ENCODE peak calls at places on chromosomes 6 and 20, in seven cellular contexts. One of them, this sample, is unnamed.

GRCh38 chr6:22433745-22434144 is 135.6 kb upstream of the HDGFL1 start:
- DNase-seq in CD8-positive, alpha-beta memory T cell: no peak
- DNase-seq in upper lobe of right lung: no peak
- DNase-seq in keratinocyte: no peak
- DNase-seq in psoas muscle: no peak
- DNase-seq in lower lobe of right lung: no peak
- DNase-seq in esophagus squamous epithelium: no peak
- DNase-seq in this sample: no peak

GRCh38 chr6:27669798-27670301 is 196.9 kb upstream of the ZNF184 start:
- DNase-seq in CD8-positive, alpha-beta memory T cell: no peak
- DNase-seq in upper lobe of right lung: no peak
- DNase-seq in keratinocyte: no peak
- DNase-seq in psoas muscle: no peak
- DNase-seq in lower lobe of right lung: no peak
- DNase-seq in esophagus squamous epithelium: no peak
- DNase-seq in this sample: no peak

GRCh38 chr6:136280032-136280609 is 9.5 kb downstream of the BCLAF1 start:
- DNase-seq in CD8-positive, alpha-beta memory T cell: no peak
- DNase-seq in upper lobe of right lung: no peak
- DNase-seq in keratinocyte: no peak
- DNase-seq in psoas muscle: no peak
- DNase-seq in lower lobe of right lung: no peak
- DNase-seq in esophagus squamous epithelium: no peak
- DNase-seq in this sample: no peak

GRCh38 chr6:153167026-153167891 is 36.2 kb upstream of the RGS17 start:
- DNase-seq in CD8-positive, alpha-beta memory T cell: no peak
- DNase-seq in upper lobe of right lung: no peak
- DNase-seq in keratinocyte: peak; percentile 36
- DNase-seq in psoas muscle: no peak
- DNase-seq in lower lobe of right lung: no peak
- DNase-seq in esophagus squamous epithelium: no peak
- DNase-seq in this sample: no peak

GRCh38 chr6:33840064-33840926 is 36.5 kb upstream of the MLN start:
- DNase-seq in CD8-positive, alpha-beta memory T cell: no peak
- DNase-seq in upper lobe of right lung: no peak
- DNase-seq in keratinocyte: peak; percentile 98
- DNase-seq in psoas muscle: no peak
- DNase-seq in lower lobe of right lung: no peak
- DNase-seq in esophagus squamous epithelium: no peak
- DNase-seq in this sample: peak; percentile 61

GRCh38 chr6:146785001-146785585 is 186.3 kb downstream of the ADGB start:
- DNase-seq in CD8-positive, alpha-beta memory T cell: peak; percentile 31
- DNase-seq in upper lobe of right lung: no peak
- DNase-seq in keratinocyte: no peak
- DNase-seq in psoas muscle: no peak
- DNase-seq in lower lobe of right lung: no peak
- DNase-seq in esophagus squamous epithelium: no peak
- DNase-seq in this sample: no peak

GRCh38 chr20:14672066-14672465 is 334.7 kb upstream of the FLRT3 start:
- DNase-seq in CD8-positive, alpha-beta memory T cell: no peak
- DNase-seq in upper lobe of right lung: no peak
- DNase-seq in keratinocyte: no peak
- DNase-seq in psoas muscle: no peak
- DNase-seq in lower lobe of right lung: no peak
- DNase-seq in esophagus squamous epithelium: no peak
- DNase-seq in this sample: no peak

GRCh38 chr6:134176283-134176975 is 124.0 kb upstream of the SLC2A12 start:
- DNase-seq in CD8-positive, alpha-beta memory T cell: no peak
- DNase-seq in upper lobe of right lung: peak; percentile 83
- DNase-seq in keratinocyte: no peak
- DNase-seq in psoas muscle: peak; percentile 85
- DNase-seq in lower lobe of right lung: peak; percentile 75
- DNase-seq in esophagus squamous epithelium: no peak
- DNase-seq in this sample: peak; percentile 70

GRCh38 chr6:111727041-111727440 is 121.4 kb upstream of the TRAF3IP2 start:
- DNase-seq in CD8-positive, alpha-beta memory T cell: no peak
- DNase-seq in upper lobe of right lung: no peak
- DNase-seq in keratinocyte: no peak
- DNase-seq in psoas muscle: no peak
- DNase-seq in lower lobe of right lung: no peak
- DNase-seq in esophagus squamous epithelium: no peak
- DNase-seq in this sample: no peak
- H3K27ac ChIP-seq in CD8-positive, alpha-beta memory T cell: no peak overlapping the region
- H3K27ac ChIP-seq in upper lobe of right lung: no peak overlapping the region
- H3K27ac ChIP-seq in keratinocyte: no peak overlapping the region
- H3K27ac ChIP-seq in psoas muscle: no peak overlapping the region
- H3K27ac ChIP-seq in lower lobe of right lung: no peak overlapping the region
- H3K27ac ChIP-seq in esophagus squamous epithelium: no peak overlapping the region
- H3K27ac ChIP-seq in this sample: no peak overlapping the region

GRCh38 chr6:81572020-81572419 is 180.5 kb downstream of the TENT5A start:
- DNase-seq in CD8-positive, alpha-beta memory T cell: no peak
- DNase-seq in upper lobe of right lung: no peak
- DNase-seq in keratinocyte: no peak
- DNase-seq in psoas muscle: no peak
- DNase-seq in lower lobe of right lung: no peak
- DNase-seq in esophagus squamous epithelium: no peak
- DNase-seq in this sample: no peak
- H3K27ac ChIP-seq in CD8-positive, alpha-beta memory T cell: no peak overlapping the region
- H3K27ac ChIP-seq in upper lobe of right lung: no peak overlapping the region
- H3K27ac ChIP-seq in keratinocyte: no peak overlapping the region
- H3K27ac ChIP-seq in psoas muscle: no peak overlapping the region
- H3K27ac ChIP-seq in lower lobe of right lung: no peak overlapping the region
- H3K27ac ChIP-seq in esophagus squamous epithelium: no peak overlapping the region
- H3K27ac ChIP-seq in this sample: no peak overlapping the region

GRCh38 chr6:83976871-83977270 is 56.7 kb upstream of the MRAP2 start:
- DNase-seq in CD8-positive, alpha-beta memory T cell: no peak
- DNase-seq in upper lobe of right lung: no peak
- DNase-seq in keratinocyte: no peak
- DNase-seq in psoas muscle: no peak
- DNase-seq in lower lobe of right lung: no peak
- DNase-seq in esophagus squamous epithelium: no peak
- DNase-seq in this sample: no peak

GRCh38 chr6:83970582-83970981 is 63.0 kb upstream of the MRAP2 start:
- DNase-seq in CD8-positive, alpha-beta memory T cell: no peak
- DNase-seq in upper lobe of right lung: no peak
- DNase-seq in keratinocyte: no peak
- DNase-seq in psoas muscle: no peak
- DNase-seq in lower lobe of right lung: no peak
- DNase-seq in esophagus squamous epithelium: no peak
- DNase-seq in this sample: no peak

GRCh38 chr6:83978324-83978734 is 55.2 kb upstream of the MRAP2 start:
- DNase-seq in CD8-positive, alpha-beta memory T cell: no peak
- DNase-seq in upper lobe of right lung: no peak
- DNase-seq in keratinocyte: no peak
- DNase-seq in psoas muscle: no peak
- DNase-seq in lower lobe of right lung: no peak
- DNase-seq in esophagus squamous epithelium: no peak
- DNase-seq in this sample: no peak

GRCh38 chr6:83976037-83976755 is 57.4 kb upstream of the MRAP2 start:
- DNase-seq in CD8-positive, alpha-beta memory T cell: no peak
- DNase-seq in upper lobe of right lung: no peak
- DNase-seq in keratinocyte: no peak
- DNase-seq in psoas muscle: no peak
- DNase-seq in lower lobe of right lung: no peak
- DNase-seq in esophagus squamous epithelium: no peak
- DNase-seq in this sample: no peak

GRCh38 chr6:83974409-83975050 is 59.0 kb upstream of the MRAP2 start:
- DNase-seq in CD8-positive, alpha-beta memory T cell: no peak
- DNase-seq in upper lobe of right lung: no peak
- DNase-seq in keratinocyte: no peak
- DNase-seq in psoas muscle: no peak
- DNase-seq in lower lobe of right lung: no peak
- DNase-seq in esophagus squamous epithelium: no peak
- DNase-seq in this sample: no peak
- H3K27ac ChIP-seq in CD8-positive, alpha-beta memory T cell: peak overlapping the region; percentile 49
- H3K27ac ChIP-seq in upper lobe of right lung: no peak overlapping the region
- H3K27ac ChIP-seq in keratinocyte: no peak overlapping the region
- H3K27ac ChIP-seq in psoas muscle: no peak overlapping the region
- H3K27ac ChIP-seq in lower lobe of right lung: no peak overlapping the region
- H3K27ac ChIP-seq in esophagus squamous epithelium: no peak overlapping the region
- H3K27ac ChIP-seq in this sample: no peak overlapping the region

GRCh38 chr20:58895099-58895795 is 42.7 kb downstream of the GNAS start:
- DNase-seq in CD8-positive, alpha-beta memory T cell: no peak
- DNase-seq in upper lobe of right lung: no peak
- DNase-seq in keratinocyte: no peak
- DNase-seq in psoas muscle: no peak
- DNase-seq in lower lobe of right lung: no peak
- DNase-seq in esophagus squamous epithelium: no peak
- DNase-seq in this sample: no peak

GRCh38 chr20:58892932-58893224 is 40.4 kb downstream of the GNAS start:
- DNase-seq in CD8-positive, alpha-beta memory T cell: no peak
- DNase-seq in upper lobe of right lung: no peak
- DNase-seq in keratinocyte: no peak
- DNase-seq in psoas muscle: no peak
- DNase-seq in lower lobe of right lung: no peak
- DNase-seq in esophagus squamous epithelium: no peak
- DNase-seq in this sample: no peak

GRCh38 chr20:58895796-58896180 is 43.3 kb downstream of the GNAS start:
- DNase-seq in CD8-positive, alpha-beta memory T cell: no peak
- DNase-seq in upper lobe of right lung: no peak
- DNase-seq in keratinocyte: no peak
- DNase-seq in psoas muscle: peak; percentile 64
- DNase-seq in lower lobe of right lung: no peak
- DNase-seq in esophagus squamous epithelium: no peak
- DNase-seq in this sample: no peak

GRCh38 chr20:58893355-58894151 is 41.0 kb downstream of the GNAS start:
- DNase-seq in CD8-positive, alpha-beta memory T cell: no peak
- DNase-seq in upper lobe of right lung: no peak
- DNase-seq in keratinocyte: no peak
- DNase-seq in psoas muscle: no peak
- DNase-seq in lower lobe of right lung: no peak
- DNase-seq in esophagus squamous epithelium: no peak
- DNase-seq in this sample: no peak

DNA sequence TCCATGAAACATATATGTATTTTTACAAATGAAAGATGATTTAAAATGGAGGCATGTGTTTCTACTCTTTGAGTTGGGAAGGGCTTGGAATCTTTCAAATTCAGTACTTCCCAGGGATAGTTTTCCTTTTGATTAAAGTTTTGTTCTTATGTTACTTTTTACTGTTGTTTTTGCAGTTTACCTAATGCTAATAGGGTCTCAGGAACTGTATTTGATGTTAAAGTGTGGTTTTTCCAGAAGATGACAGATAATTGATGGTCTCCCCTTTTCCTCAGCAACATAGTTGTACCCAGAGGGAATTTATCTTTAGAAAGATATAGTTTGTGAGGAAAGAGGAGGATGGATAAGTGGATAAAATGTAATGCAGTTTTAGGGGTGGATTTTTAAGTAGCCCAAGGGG is 42.1 kb downstream of the GNAS start:
- DNase-seq in CD8-positive, alpha-beta memory T cell: no peak
- DNase-seq in upper lobe of right lung: no peak
- DNase-seq in keratinocyte: no peak
- DNase-seq in psoas muscle: no peak
- DNase-seq in lower lobe of right lung: no peak
- DNase-seq in esophagus squamous epithelium: no peak
- DNase-seq in this sample: no peak
- H3K27ac ChIP-seq in CD8-positive, alpha-beta memory T cell: no peak overlapping the region
- H3K27ac ChIP-seq in upper lobe of right lung: peak overlapping the region; percentile 26
- H3K27ac ChIP-seq in keratinocyte: peak overlapping the region; percentile 39
- H3K27ac ChIP-seq in psoas muscle: no peak overlapping the region
- H3K27ac ChIP-seq in lower lobe of right lung: no peak overlapping the region
- H3K27ac ChIP-seq in esophagus squamous epithelium: peak overlapping the region; percentile 48
- H3K27ac ChIP-seq in this sample: peak overlapping the region; percentile 99

DNA sequence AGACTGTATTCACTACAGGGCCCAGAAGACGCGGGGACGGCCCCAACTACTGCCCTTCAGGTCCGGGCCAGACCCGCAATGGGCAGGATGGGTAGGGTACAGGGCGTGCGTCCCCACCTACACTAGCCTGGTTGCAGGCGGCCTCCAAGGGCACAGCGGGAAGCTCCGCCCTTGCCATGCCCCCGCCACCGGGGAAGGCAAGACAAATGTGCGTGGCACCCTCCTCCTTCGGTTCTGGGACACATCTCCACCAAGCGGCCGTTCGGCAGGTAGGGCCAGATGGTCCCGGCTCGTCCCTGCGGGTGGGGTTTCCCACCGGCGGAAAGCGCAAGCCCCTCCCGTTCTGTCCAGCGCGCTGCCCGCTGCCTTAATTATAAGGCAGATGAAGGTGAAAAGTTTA is 5.6 kb downstream of the NXT1 start:
- DNase-seq in CD8-positive, alpha-beta memory T cell: no peak
- DNase-seq in upper lobe of right lung: no peak
- DNase-seq in keratinocyte: no peak
- DNase-seq in psoas muscle: no peak
- DNase-seq in lower lobe of right lung: no peak
- DNase-seq in esophagus squamous epithelium: no peak
- DNase-seq in this sample: no peak
- H3K27ac ChIP-seq in CD8-positive, alpha-beta memory T cell: no peak overlapping the region
- H3K27ac ChIP-seq in upper lobe of right lung: no peak overlapping the region
- H3K27ac ChIP-seq in keratinocyte: no peak overlapping the region
- H3K27ac ChIP-seq in psoas muscle: no peak overlapping the region
- H3K27ac ChIP-seq in lower lobe of right lung: no peak overlapping the region
- H3K27ac ChIP-seq in esophagus squamous epithelium: peak overlapping the region; percentile 96
- H3K27ac ChIP-seq in this sample: peak overlapping the region; percentile 97

GRCh38 chr6:132390451-132390850 is 10.8 kb downstream of the MOXD1 start:
- DNase-seq in CD8-positive, alpha-beta memory T cell: no peak
- DNase-seq in upper lobe of right lung: no peak
- DNase-seq in keratinocyte: no peak
- DNase-seq in psoas muscle: no peak
- DNase-seq in lower lobe of right lung: no peak
- DNase-seq in esophagus squamous epithelium: no peak
- DNase-seq in this sample: no peak

GRCh38 chr6:132392292-132392691 is 9.0 kb downstream of the MOXD1 start:
- DNase-seq in CD8-positive, alpha-beta memory T cell: no peak
- DNase-seq in upper lobe of right lung: no peak
- DNase-seq in keratinocyte: no peak
- DNase-seq in psoas muscle: no peak
- DNase-seq in lower lobe of right lung: no peak
- DNase-seq in esophagus squamous epithelium: no peak
- DNase-seq in this sample: no peak

GRCh38 chr6:132391391-132392291 is 9.6 kb downstream of the MOXD1 start:
- DNase-seq in CD8-positive, alpha-beta memory T cell: no peak
- DNase-seq in upper lobe of right lung: no peak
- DNase-seq in keratinocyte: no peak
- DNase-seq in psoas muscle: no peak
- DNase-seq in lower lobe of right lung: no peak
- DNase-seq in esophagus squamous epithelium: peak; percentile 2
- DNase-seq in this sample: no peak

GRCh38 chr6:132395015-132395597 is 6.2 kb downstream of the MOXD1 start:
- DNase-seq in CD8-positive, alpha-beta memory T cell: no peak
- DNase-seq in upper lobe of right lung: no peak
- DNase-seq in keratinocyte: no peak
- DNase-seq in psoas muscle: no peak
- DNase-seq in lower lobe of right lung: no peak
- DNase-seq in esophagus squamous epithelium: no peak
- DNase-seq in this sample: no peak

GRCh38 chr6:132392792-132393191 is 8.5 kb downstream of the MOXD1 start:
- DNase-seq in CD8-positive, alpha-beta memory T cell: no peak
- DNase-seq in upper lobe of right lung: no peak
- DNase-seq in keratinocyte: no peak
- DNase-seq in psoas muscle: no peak
- DNase-seq in lower lobe of right lung: no peak
- DNase-seq in esophagus squamous epithelium: no peak
- DNase-seq in this sample: no peak
- H3K27ac ChIP-seq in CD8-positive, alpha-beta memory T cell: no peak overlapping the region
- H3K27ac ChIP-seq in upper lobe of right lung: peak overlapping the region; percentile 26
- H3K27ac ChIP-seq in keratinocyte: no peak overlapping the region
- H3K27ac ChIP-seq in psoas muscle: no peak overlapping the region
- H3K27ac ChIP-seq in lower lobe of right lung: no peak overlapping the region
- H3K27ac ChIP-seq in esophagus squamous epithelium: peak overlapping the region; percentile 59
- H3K27ac ChIP-seq in this sample: no peak overlapping the region

GRCh38 chr20:20732641-20733040 is 20.2 kb upstream of the RALGAPA2 start:
- DNase-seq in CD8-positive, alpha-beta memory T cell: no peak
- DNase-seq in upper lobe of right lung: no peak
- DNase-seq in keratinocyte: no peak
- DNase-seq in psoas muscle: no peak
- DNase-seq in lower lobe of right lung: no peak
- DNase-seq in esophagus squamous epithelium: no peak
- DNase-seq in this sample: no peak
- H3K27ac ChIP-seq in CD8-positive, alpha-beta memory T cell: no peak overlapping the region
- H3K27ac ChIP-seq in upper lobe of right lung: peak overlapping the region; percentile 76
- H3K27ac ChIP-seq in keratinocyte: no peak overlapping the region
- H3K27ac ChIP-seq in psoas muscle: peak overlapping the region; percentile 89
- H3K27ac ChIP-seq in lower lobe of right lung: peak overlapping the region; percentile 52
- H3K27ac ChIP-seq in esophagus squamous epithelium: peak overlapping the region; percentile 67
- H3K27ac ChIP-seq in this sample: peak overlapping the region; percentile 70